ENCODE peak calls at places on chromosomes 3 and 15, in four cellular contexts. E is hepatocyte, U is cardiac muscle cell, F is body of pancreas. A is an unnamed sample.

GRCh38 chr15:56943398-56943797 is 25.0 kb downstream of the TCF12 start:
- DNase-seq in F (no peak), U (peak; percentile 31), E (no peak), A (no peak)

GRCh38 chr3:185403002-185403401 is 40.1 kb downstream of the MAP3K13 start:
- DNase-seq in E (no peak), F (no peak), U (no peak), A (no peak)

GRCh38 chr3:188695251-188695650 is 476.5 kb upstream of the TPRG1 start:
- DNase-seq in E (no peak), F (no peak), U (no peak), A (no peak)

GRCh38 chr3:126127452-126127851 is 43.5 kb upstream of the SLC41A3 start:
- DNase-seq in F (peak; percentile 8), U (no peak), E (no peak), A (peak; percentile 23)

GRCh38 chr3:76307556-76307955 is 522.2 kb upstream of the ZNF717 start:
- DNase-seq in F (no peak), U (no peak), E (no peak), A (no peak)

GRCh38 chr15:78619022-78619950 is 1.5 kb downstream of the CHRNA3 start:
- DNase-seq in F (no peak), U (no peak), E (no peak), A (no peak)

GRCh38 chr3:16399473-16399872 is 114.0 kb downstream of the RFTN1 start:
- DNase-seq in E (peak; percentile 41), F (no peak), U (peak; percentile 88), A (no peak)

GRCh38 chr3:125011941-125012340 is 43.9 kb downstream of the HEG1 start:
- DNase-seq in E (no peak), U (no peak), F (no peak), A (no peak)

GRCh38 chr3:173009410-173009809 is 131.6 kb downstream of the SPATA16 start:
- DNase-seq in F (no peak), E (no peak), U (no peak), A (no peak)

GRCh38 chr3:96869316-96869715 is 54.9 kb downstream of the EPHA6 start:
- DNase-seq in E (no peak), U (no peak), F (no peak), A (no peak)

GRCh38 chr3:39812537-39812936 is 3.1 kb downstream of the MYRIP start:
- DNase-seq in F (peak; percentile 59), E (peak; percentile 18), U (peak; percentile 29), A (peak; percentile 49)

GRCh38 chr3:109806929-109807328 is 469.6 kb upstream of the DPPA4 start:
- DNase-seq in F (no peak), E (no peak), U (peak; percentile 86), A (no peak)

GRCh38 chr3:56825579-56826438 is 24.1 kb upstream of the ARHGEF3 start:
- DNase-seq in U (no peak), F (no peak), E (peak; percentile 56), A (no peak)

GRCh38 chr15:39704684-39705083 is 78.0 kb downstream of the FSIP1 start:
- DNase-seq in F (no peak), U (peak; percentile 59), E (no peak), A (no peak)

GRCh38 chr3:125186261-125186770 is 26.2 kb downstream of the SLC12A8 start:
- DNase-seq in U (peak; percentile 65), F (no peak), E (peak; percentile 32), A (no peak)

GRCh38 chr15:85667491-85668424 is 127.0 kb downstream of the KLHL25 start:
- DNase-seq in F (peak; percentile 40), E (peak; percentile 85), U (peak; percentile 99), A (no peak)

GRCh38 chr3:53996153-53996861 is 104.6 kb upstream of the SELENOK start:
- DNase-seq in E (no peak), F (no peak), U (no peak), A (no peak)

GRCh38 chr3:97991278-97991652 is 19.0 kb upstream of the RIOX2 start:
- DNase-seq in E (no peak), F (no peak), U (no peak), A (no peak)

GRCh38 chr15:78101423-78102105 is 9.2 kb downstream of the SH2D7 start:
- DNase-seq in E (no peak), F (no peak), U (no peak), A (no peak)

GRCh38 chr3:10417849-10418248 is 87.5 kb downstream of the ATP2B2 start:
- DNase-seq in U (peak; percentile 34), E (no peak), F (no peak), A (no peak)

GRCh38 chr3:138646527-138646926 is 38.0 kb downstream of the FAIM start:
- DNase-seq in E (no peak), U (no peak), F (no peak), A (no peak)

GRCh38 chr15:95875141-95875643 is 455.3 kb upstream of the NR2F2 start:
- DNase-seq in U (peak; percentile 86), F (no peak), E (no peak), A (no peak)

GRCh38 chr3:130834476-130834875 is 59.4 kb upstream of the ATP2C1 start:
- DNase-seq in F (no peak), U (peak; percentile 65), E (peak; percentile 12), A (no peak)

GRCh38 chr3:19937459-19938362 is 3.7 kb upstream of the EFHB start:
- DNase-seq in F (no peak), U (peak; percentile 57), E (peak; percentile 26), A (no peak)

GRCh38 chr15:59245583-59245982 is 38.9 kb downstream of the LDHAL6B start:
- DNase-seq in E (no peak), F (no peak), U (no peak), A (no peak)

GRCh38 chr3:133117342-133117741 is 79.2 kb downstream of the TMEM108 start:
- DNase-seq in E (no peak), F (no peak), U (no peak), A (no peak)

GRCh38 chr15:31078461-31078860 is 23.1 kb downstream of the TRPM1 start:
- DNase-seq in E (no peak), F (no peak), U (no peak), A (no peak)

GRCh38 chr3:154794383-154794782 is 285.7 kb upstream of the MME start:
- DNase-seq in E (no peak), F (no peak), U (no peak), A (no peak)

GRCh38 chr3:153028336-153028735 is 133.7 kb upstream of the RAP2B start:
- DNase-seq in F (no peak), E (no peak), U (peak; percentile 72), A (no peak)

GRCh38 chr3:153023896-153024295 is 138.1 kb upstream of the RAP2B start:
- DNase-seq in U (no peak), F (no peak), E (no peak), A (no peak)

GRCh38 chr3:153029350-153029749 is 132.7 kb upstream of the RAP2B start:
- DNase-seq in F (no peak), E (peak; percentile 18), U (peak; percentile 76), A (no peak)

GRCh38 chr3:153026026-153026425 is 136.0 kb upstream of the RAP2B start:
- DNase-seq in E (peak; percentile 42), F (no peak), U (peak; percentile 67), A (no peak)
- TF ChIP-seq CTCF in E (peak; percentile 81), F (peak; percentile 19), U (peak; percentile 55), A (peak; percentile 15)

GRCh38 chr3:128430276-128430675 is 36.4 kb downstream of the DNAJB8 start:
- DNase-seq in U (no peak), E (no peak), F (no peak), A (no peak)

GRCh38 chr3:128432301-128432897 is 34.3 kb downstream of the DNAJB8 start:
- DNase-seq in E (no peak), U (no peak), F (no peak), A (no peak)

GRCh38 chr3:128432898-128433629 is 33.6 kb downstream of the DNAJB8 start:
- DNase-seq in F (no peak), U (no peak), E (peak; percentile 51), A (no peak)

GRCh38 chr3:128430731-128431130 is 36.0 kb downstream of the DNAJB8 start:
- DNase-seq in F (no peak), E (no peak), U (no peak), A (no peak)

DNA sequence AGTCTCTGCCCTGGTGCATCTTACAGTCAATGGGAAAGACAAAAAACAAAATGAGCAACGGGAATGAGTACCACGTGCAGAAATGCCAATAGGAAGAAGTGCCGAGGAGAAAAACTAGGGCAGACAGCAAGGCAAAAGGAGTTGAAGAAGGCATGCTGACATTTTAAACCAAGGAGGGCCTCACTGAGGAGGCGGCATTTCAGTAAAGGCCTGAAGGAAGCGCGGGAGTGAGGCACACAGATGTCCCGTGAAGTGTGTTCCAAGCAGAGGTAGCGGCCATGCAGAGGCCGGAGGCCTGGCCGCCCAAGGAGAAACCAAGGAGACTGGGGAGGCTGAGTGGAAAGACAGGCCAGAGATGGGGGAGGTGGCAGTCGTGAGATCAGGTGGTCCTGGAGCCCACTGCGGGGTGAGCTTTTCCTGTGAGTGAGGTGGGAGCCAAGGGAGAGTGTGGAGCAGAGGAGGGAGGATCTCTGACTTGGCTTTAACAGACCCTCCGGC is 34.8 kb downstream of the DNAJB8 start:
- DNase-seq in U (no peak), E (no peak), F (no peak), A (no peak)
- H3K27me3 ChIP-seq in U (peaks cover 67% of the 10 kb centered on the region), E (peaks cover 47% of the 10 kb centered on the region), F (no peaks in the 10 kb centered on the region), A (no peaks in the 10 kb centered on the region)

GRCh38 chr15:73984208-73984979 is 7.7 kb downstream of the STOML1 start:
- DNase-seq in F (no peak), U (peak; percentile 41), E (no peak), A (peak; percentile 43)
- H3K4me1 ChIP-seq in F (peaks cover 42% of the 10 kb centered on the region), U (peaks cover 9% of the 10 kb centered on the region), E (peaks cover 39% of the 10 kb centered on the region), A (peaks cover 34% of the 10 kb centered on the region)

GRCh38 chr15:41987246-41987924 is 15.0 kb upstream of the EHD4 start:
- DNase-seq in U (no peak), E (no peak), F (no peak), A (no peak)

GRCh38 chr15:41987925-41988275 is 15.5 kb upstream of the EHD4 start:
- DNase-seq in E (no peak), U (no peak), F (no peak), A (no peak)

GRCh38 chr15:41990243-41990605 is 17.9 kb upstream of the EHD4 start:
- DNase-seq in F (no peak), U (no peak), E (no peak), A (no peak)

GRCh38 chr15:41989573-41990242 is 17.4 kb upstream of the EHD4 start:
- DNase-seq in U (peak; percentile 83), E (peak; percentile 88), F (peak; percentile 92), A (peak; percentile 70)

GRCh38 chr15:41988896-41989572 is 16.7 kb upstream of the EHD4 start:
- DNase-seq in E (no peak), U (no peak), F (no peak), A (no peak)
- TF ChIP-seq CTCF in E (no peak), U (no peak), F (no peak), A (no peak)

GRCh38 chr15:66188464-66188863 is 65.1 kb downstream of the MEGF11 start:
- DNase-seq in F (peak; percentile 20), U (no peak), E (no peak), A (no peak)
- H3K27me3 ChIP-seq in F (no peaks in the 10 kb centered on the region), U (no peaks in the 10 kb centered on the region), E (peaks cover 12% of the 10 kb centered on the region), A (no peaks in the 10 kb centered on the region)

GRCh38 chr3:170750478-170750830 is 119.5 kb downstream of the RPL22L1 start:
- DNase-seq in U (no peak), E (no peak), F (no peak), A (no peak)
- H3K4me1 ChIP-seq in U (no peaks in the 10 kb centered on the region), E (peaks cover 15% of the 10 kb centered on the region), F (peaks cover 19% of the 10 kb centered on the region), A (no peaks in the 10 kb centered on the region)

A was measured in Peyer's patch.